ENCODE peak calls at places on chromosome 10, in seven cellular contexts. D, P, Y, H, W, K and U are unnamed samples. For H3K9me3, the result is how much of the 10 kb centered on the place peaks cover.

GRCh38 chr10:69232736-69233135 is 12.6 kb downstream of the HKDC1 start:
- DNase-seq in K (no peak), W (no peak), P (no peak), H (no peak), Y (no peak), D (no peak), U (no peak)

GRCh38 chr10:34513636-34514035 is 301.5 kb downstream of the PARD3 start:
- DNase-seq in K (no peak), D (no peak), Y (no peak), P (no peak), H (no peak), W (no peak), U (no peak)

GRCh38 chr10:94439275-94439861 is 37.0 kb downstream of the TBC1D12 start:
- DNase-seq in P (no peak), D (no peak), K (no peak), W (peak), Y (no peak), H (no peak), U (no peak)

GRCh38 chr10:97882142-97883091 is 32.8 kb downstream of the GOLGA7B start:
- DNase-seq in H (no peak), Y (no peak), K (peak), W (peak), D (peak), P (peak), U (no peak)

GRCh38 chr10:60488111-60488669 is 98.5 kb upstream of the ANK3 start:
- DNase-seq in P (no peak), K (no peak), H (no peak), D (no peak), Y (no peak), W (no peak), U (no peak)

GRCh38 chr10:103683851-103684250 is 171.5 kb downstream of the SH3PXD2A start:
- DNase-seq in Y (no peak), K (no peak), W (no peak), P (no peak), D (no peak), H (no peak), U (no peak)

GRCh38 chr10:69567920-69568319 is 5.3 kb downstream of the NEUROG3 start:
- DNase-seq in K (no peak), P (peak), Y (no peak), H (peak), W (peak), D (peak), U (no peak)

GRCh38 chr10:58856508-58857240 is 319.8 kb upstream of the PHYHIPL start:
- DNase-seq in D (peak), W (peak), P (peak), K (peak), H (peak), Y (no peak), U (no peak)

GRCh38 chr10:118511720-118512119 is 83.7 kb downstream of the PRLHR start:
- DNase-seq in P (peak), Y (no peak), K (no peak), H (no peak), D (no peak), W (no peak), U (no peak)

GRCh38 chr10:68301790-68302502 is 29.9 kb upstream of the HNRNPH3 start:
- DNase-seq in Y (no peak), K (no peak), P (peak), H (no peak), W (peak), D (no peak), U (no peak)

DNA sequence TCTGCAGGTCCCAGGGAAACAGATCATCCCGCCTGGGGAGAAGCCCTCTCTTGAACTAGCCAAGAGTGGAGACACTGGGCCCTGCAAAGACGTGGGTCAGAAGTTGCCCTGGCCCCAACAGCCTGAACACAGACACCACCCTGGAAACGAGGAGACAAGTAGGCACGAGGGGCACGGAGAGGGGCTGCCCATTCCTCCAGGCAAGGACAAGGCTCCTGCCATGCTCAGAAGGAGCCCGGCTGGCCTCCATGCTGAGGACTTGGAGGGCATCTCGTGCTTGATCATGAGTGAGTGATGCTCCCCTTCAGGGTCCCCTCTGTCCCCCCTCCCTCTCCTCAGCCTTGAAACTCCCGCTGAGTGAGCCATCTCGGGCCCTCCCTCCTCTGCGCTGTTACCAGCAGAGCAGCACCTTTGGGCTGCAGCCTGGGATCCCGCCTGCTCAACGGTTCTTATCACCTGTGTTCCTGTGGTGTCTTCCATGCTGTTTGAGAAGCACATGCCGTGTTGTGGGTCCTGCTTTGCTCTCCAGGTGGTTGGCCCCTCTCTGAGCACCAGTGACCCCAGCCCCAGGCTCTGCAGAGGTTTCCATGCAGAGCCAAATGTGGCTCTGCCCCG is 544.3 kb downstream of the TCERG1L start:
- DNase-seq in D (no peak), W (no peak), Y (no peak), P (no peak), K (no peak), H (no peak), U (peak)
- H3K9me3 ChIP-seq in D (under half), W (under half), Y (under half), P (under half), K (under half), H (under half), U (under half)

GRCh38 chr10:92915892-92916291 is 67.6 kb downstream of the EXOC6 start:
- DNase-seq in H (no peak), K (no peak), D (no peak), Y (no peak), W (no peak), P (no peak), U (no peak)
- TF ChIP-seq CTCF in H (no peak), K (no peak), D (no peak), Y (no peak), W (no peak), P (no peak), U (no peak)

GRCh38 chr10:18563003-18563726 is 88.2 kb downstream of the NSUN6 start:
- DNase-seq in Y (no peak), D (no peak), H (no peak), P (no peak), W (no peak), K (no peak), U (no peak)
- H3K9me3 ChIP-seq in Y (under half), D (under half), H (under half), P (under half), W (under half), K (under half), U (under half)

DNA sequence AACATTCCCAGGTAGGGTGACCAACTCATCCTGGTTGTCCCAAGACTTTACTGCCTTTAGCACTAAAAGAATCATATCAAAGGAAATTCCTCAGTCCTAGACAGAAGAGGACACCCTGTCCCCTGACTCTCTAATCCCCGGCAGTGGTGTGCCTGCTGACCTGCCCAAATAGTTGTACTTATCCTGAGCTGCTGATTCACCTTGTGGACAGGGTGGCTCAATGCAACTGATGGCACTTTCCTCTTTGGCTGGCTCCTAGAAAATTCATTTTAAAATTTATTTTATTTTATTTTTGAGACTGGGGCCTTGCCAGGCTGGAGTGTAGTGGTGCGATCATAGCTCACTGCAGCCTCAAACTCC is 111.7 kb downstream of the JCAD start:
- DNase-seq in W (no peak), K (no peak), P (peak), H (no peak), D (no peak), Y (no peak), U (no peak)
- TF ChIP-seq CTCF in W (no peak), K (no peak), P (peak), H (no peak), D (peak), Y (no peak), U (no peak)